ENCODE peak calls at places on chromosomes 3 and 15, in ten cellular contexts. J is GM13976; C is hypothalamus; U is fibroblast of the conjunctiva; X is fibroblast of lung; E is activated gamma-delta T cell treated with anti-CD3 and anti-CD28 coated beads, Interleukin-2, amount 50 U/mL, for 16 hours; K is lower lobe of right lung; L is stimulated activated naive CD4-positive, alpha-beta T cell treated with Interleukin-2 at 50 U/mL for 16 hours; S is stimulated activated naive CD8-positive, alpha-beta T cell treated with anti-CD3 and anti-CD28 coated beads, Interleukin-15, amount 100 ng/mL, for 72 hours; Q is EH. A is an unnamed sample.

GRCh38 chr3:144055604-144056003 is 84.0 kb downstream of the DIPK2A start:
- DNase-seq in J (no peak), C (no peak), U (no peak), X (peak), E (no peak), K (no peak), L (no peak), S (no peak), Q (peak), A (no peak)

GRCh38 chr3:186382217-186382885 is 20.3 kb upstream of the DGKG start:
- DNase-seq in J (no peak), C (no peak), U (no peak), X (no peak), E (no peak), K (no peak), L (no peak), S (no peak), Q (no peak), A (no peak)

GRCh38 chr3:186259612-186260383 is 102.2 kb downstream of the DGKG start:
- DNase-seq in J (peak), C (peak), U (peak), X (peak), E (peak), K (peak), L (peak), S (peak), Q (peak), A (peak)

GRCh38 chr3:172592898-172593669 is 69.9 kb upstream of the TNFSF10 start:
- DNase-seq in J (no peak), C (no peak), U (no peak), X (no peak), E (no peak), K (no peak), L (peak), S (peak), Q (no peak), A (no peak)

GRCh38 chr3:31567036-31567435 is 34.3 kb downstream of the STT3B start:
- DNase-seq in J (no peak), C (no peak), U (no peak), X (no peak), E (no peak), K (no peak), L (no peak), S (no peak), Q (peak), A (no peak)

GRCh38 chr3:45575491-45575923 is 19.0 kb upstream of the LIMD1 start:
- DNase-seq in J (no peak), C (no peak), U (no peak), X (peak), E (no peak), K (no peak), L (no peak), S (no peak), Q (peak), A (no peak)

GRCh38 chr3:81743096-81744025 is 18.1 kb downstream of the GBE1 start:
- DNase-seq in J (no peak), C (no peak), U (peak), X (peak), E (no peak), K (no peak), L (no peak), S (no peak), Q (peak), A (no peak)

GRCh38 chr3:31159331-31160039 is 265.0 kb upstream of the GADL1 start:
- DNase-seq in J (no peak), C (no peak), U (peak), X (no peak), E (no peak), K (no peak), L (no peak), S (no peak), Q (no peak), A (no peak)

GRCh38 chr3:171615281-171615680 is 155.1 kb upstream of the TNIK start:
- DNase-seq in J (no peak), C (no peak), U (no peak), X (peak), E (no peak), K (no peak), L (no peak), S (no peak), Q (no peak), A (no peak)

GRCh38 chr15:52699457-52699856 is 20.3 kb upstream of the ATOSA start:
- DNase-seq in J (no peak), C (no peak), U (no peak), X (peak), E (no peak), K (no peak), L (no peak), S (no peak), Q (no peak), A (no peak)

GRCh38 chr3:134228035-134228434 is 22.6 kb downstream of the RYK start:
- DNase-seq in J (no peak), C (no peak), U (no peak), X (no peak), E (no peak), K (no peak), L (no peak), S (no peak), Q (no peak), A (no peak)

GRCh38 chr3:151935451-151935850 is 62.0 kb downstream of the SUCNR1 start:
- DNase-seq in J (no peak), C (no peak), U (no peak), X (no peak), E (no peak), K (no peak), L (no peak), S (no peak), Q (no peak), A (no peak)